ENCODE peak calls at places on chromosome 7, in five cellular contexts. J, B, Y, F and U are unnamed samples.

GRCh38 chr7:105871142-105871541 is 5.3 kb downstream of the ATXN7L1 start:
- DNase-seq in F (no peak), J (no peak), B (no peak), Y (no peak), U (no peak)

GRCh38 chr7:132425920-132426319 is 150.3 kb downstream of the PLXNA4 start:
- DNase-seq in Y (no peak), J (no peak), B (no peak), F (no peak), U (no peak)

GRCh38 chr7:115099906-115100305 is 178.0 kb downstream of the MDFIC start:
- DNase-seq in B (no peak), F (no peak), J (no peak), Y (no peak), U (no peak)

GRCh38 chr7:46494026-46494425 is 573.0 kb upstream of the IGFBP3 start:
- DNase-seq in F (no peak), B (no peak), Y (no peak), J (no peak), U (no peak)

GRCh38 chr7:55158541-55158940 is 139.7 kb downstream of the EGFR start:
- DNase-seq in Y (no peak), F (peak; percentile 60), B (no peak), J (no peak), U (no peak)

GRCh38 chr7:142799483-142799882 is 28.7 kb downstream of the PRSS2 start:
- DNase-seq in J (no peak), Y (no peak), F (no peak), B (no peak), U (no peak)

GRCh38 chr7:32091608-32092210 is 21.5 kb upstream of the PDE1C start:
- DNase-seq in Y (no peak), B (no peak), J (no peak), F (no peak), U (no peak)

GRCh38 chr7:16916111-16916639 is 34.4 kb upstream of the AGR3 start:
- DNase-seq in Y (no peak), J (no peak), F (no peak), B (no peak), U (no peak)

GRCh38 chr7:43553999-43554398 is 28.9 kb upstream of the STK17A start:
- DNase-seq in B (no peak), F (no peak), Y (no peak), J (no peak), U (peak; percentile 69)

GRCh38 chr7:107944776-107945175 is 53.8 kb downstream of the DLD start:
- DNase-seq in J (no peak), B (no peak), Y (no peak), F (no peak), U (no peak)

GRCh38 chr7:36192050-36192824 is 39.2 kb downstream of the EEPD1 start:
- DNase-seq in F (peak; percentile 86), B (no peak), Y (no peak), J (no peak), U (peak; percentile 47)

GRCh38 chr7:14414274-14414986 is 425.0 kb upstream of the ETV1 start:
- DNase-seq in B (no peak), Y (no peak), J (no peak), F (no peak), U (no peak)

GRCh38 chr7:90980545-90980944 is 283.7 kb upstream of the FZD1 start:
- DNase-seq in Y (no peak), F (no peak), B (no peak), J (no peak), U (no peak)

GRCh38 chr7:125606661-125607060 is 677.0 kb upstream of the POT1 start:
- DNase-seq in F (no peak), J (no peak), Y (no peak), B (no peak), U (no peak)

GRCh38 chr7:40432046-40432445 is 297.2 kb downstream of the SUGCT start:
- DNase-seq in Y (no peak), J (no peak), F (no peak), B (no peak), U (no peak)

GRCh38 chr7:141221007-141221612 is 147.2 kb downstream of the TMEM178B start:
- DNase-seq in Y (no peak), J (no peak), F (peak; percentile 29), B (no peak), U (no peak)

GRCh38 chr7:143447500-143447899 is 4.2 kb downstream of the TAS2R60 start:
- DNase-seq in Y (no peak), F (no peak), B (no peak), J (no peak), U (no peak)

GRCh38 chr7:96321041-96321669 is 743 bp downstream of the SLC25A13 start:
- DNase-seq in F (peak; percentile 97), B (peak; percentile 75), J (peak; percentile 90), Y (no peak), U (no peak)

GRCh38 chr7:63899691-63900393 is 98.8 kb upstream of the ZNF722 start:
- DNase-seq in B (peak; percentile 82), Y (no peak), F (no peak), J (peak; percentile 87), U (peak; percentile 92)

GRCh38 chr7:39313958-39314357 is 252.2 kb upstream of the YAE1 start:
- DNase-seq in B (no peak), J (no peak), F (no peak), Y (no peak), U (no peak)

GRCh38 chr7:159046300-159046699 is 98.4 kb downstream of the VIPR2 start:
- DNase-seq in F (no peak), Y (no peak), J (no peak), B (no peak), U (no peak)

GRCh38 chr7:131249003-131249402 is 78.7 kb upstream of the MKLN1 start:
- DNase-seq in Y (no peak), F (peak; percentile 86), B (peak; percentile 24), J (peak; percentile 63), U (no peak)

GRCh38 chr7:96224682-96225081 is 97.2 kb downstream of the SLC25A13 start:
- DNase-seq in B (no peak), Y (no peak), F (no peak), J (no peak), U (no peak)

GRCh38 chr7:44914992-44915607 is 29.8 kb upstream of the PURB start:
- DNase-seq in B (no peak), F (no peak), J (no peak), Y (no peak), U (peak; percentile 29)

GRCh38 chr7:154204046-154204445 is 151.8 kb downstream of the DPP6 start:
- DNase-seq in J (no peak), F (no peak), B (no peak), Y (no peak), U (no peak)

GRCh38 chr7:24825315-24825917 is 68.2 kb upstream of the GSDME start:
- DNase-seq in Y (no peak), J (no peak), F (no peak), B (no peak), U (no peak)

GRCh38 chr7:30463400-30464145 is 15.0 kb downstream of the NOD1 start:
- DNase-seq in B (no peak), F (no peak), J (no peak), Y (no peak), U (no peak)

GRCh38 chr7:11742496-11742895 is 89.5 kb downstream of the THSD7A start:
- DNase-seq in Y (no peak), F (no peak), J (no peak), B (no peak), U (no peak)

GRCh38 chr7:48525726-48526374 is 354.6 kb downstream of the ABCA13 start:
- DNase-seq in F (no peak), J (no peak), B (no peak), Y (no peak), U (no peak)

GRCh38 chr7:119959811-119960210 is 313.2 kb upstream of the KCND2 start:
- DNase-seq in B (no peak), Y (no peak), J (no peak), F (no peak), U (no peak)

GRCh38 chr7:94313926-94314325 is 80.8 kb upstream of the COL1A2 start:
- DNase-seq in Y (no peak), B (no peak), F (no peak), J (no peak), U (no peak)

GRCh38 chr7:157401567-157402387 is 65.0 kb downstream of the DNAJB6 start:
- DNase-seq in B (no peak), Y (no peak), F (no peak), J (no peak), U (peak; percentile 53)

GRCh38 chr7:514651-515598 is 4.7 kb downstream of the PDGFA start:
- DNase-seq in F (no peak), Y (no peak), B (no peak), J (no peak), U (peak; percentile 27)

GRCh38 chr7:1537631-1538412 is 7.3 kb downstream of the MAFK start:
- DNase-seq in J (peak; percentile 95), B (peak; percentile 88), F (peak; percentile 97), Y (no peak), U (peak; percentile 95)
- TF ChIP-seq POLR2A in J (no peak), B (no peak), F (no peak), Y (no peak), U (no peak)

DNA sequence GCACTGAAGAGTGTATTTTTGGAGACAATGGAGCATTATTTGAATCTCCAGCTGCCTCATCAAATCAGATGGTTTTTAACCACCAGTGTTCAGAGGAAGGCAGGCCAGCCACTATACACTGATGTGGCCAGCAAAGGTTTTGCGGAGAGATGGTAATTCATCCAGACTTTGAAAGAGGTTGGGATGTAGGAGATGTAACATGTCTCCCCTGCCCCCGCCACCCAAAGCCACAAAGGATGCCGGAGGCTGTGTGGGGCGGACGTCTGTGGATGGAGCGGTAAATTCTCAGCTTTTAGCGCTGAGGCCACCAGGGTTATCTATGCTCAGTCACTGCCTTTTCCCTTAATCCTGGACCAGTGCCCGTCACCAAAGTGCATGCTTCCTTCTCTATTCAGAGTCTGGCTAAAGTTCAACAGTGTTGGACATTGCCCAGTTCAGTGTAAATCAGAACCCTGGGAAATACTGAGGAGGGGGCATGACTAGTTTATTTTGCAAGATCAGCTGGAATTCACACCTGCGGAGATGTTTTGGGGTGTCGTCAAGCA is 3.7 kb upstream of the TRIP6 start:
- DNase-seq in B (no peak), F (no peak), J (peak; percentile 17), Y (no peak), U (no peak)
- TF ChIP-seq POLR2A in B (no peak), F (no peak), J (no peak), Y (no peak), U (no peak)

GRCh38 chr7:139183878-139184338 is 47.1 kb upstream of the UBN2 start:
- DNase-seq in J (no peak), Y (no peak), B (no peak), F (no peak), U (no peak)

GRCh38 chr7:139186146-139186545 is 44.9 kb upstream of the UBN2 start:
- DNase-seq in F (no peak), B (no peak), Y (no peak), J (no peak), U (no peak)

GRCh38 chr7:139192014-139192706 is 38.9 kb upstream of the UBN2 start:
- DNase-seq in Y (no peak), J (no peak), F (no peak), B (no peak), U (no peak)

DNA sequence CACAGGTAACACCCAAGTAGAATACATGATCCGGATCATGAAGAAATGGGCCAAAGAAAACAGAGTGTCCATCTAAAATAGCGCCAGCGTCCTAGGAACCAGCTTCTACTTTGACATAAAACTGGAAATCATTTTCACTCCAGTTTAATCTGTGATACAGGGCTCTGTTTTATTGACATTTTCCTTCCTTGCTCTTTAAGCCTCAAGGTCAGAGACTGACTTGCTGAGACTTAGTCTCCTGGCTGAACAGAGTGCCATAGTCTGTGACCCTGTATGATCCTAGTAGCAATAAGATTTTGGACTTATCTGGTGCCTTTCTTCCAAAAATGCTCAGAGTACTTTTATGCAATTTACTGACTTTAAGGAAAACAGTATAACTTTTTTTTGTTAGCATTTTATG is 41.7 kb upstream of the UBN2 start:
- DNase-seq in F (no peak), J (no peak), Y (no peak), B (no peak), U (no peak)
- TF ChIP-seq POLR2A in F (no peak), J (no peak), Y (no peak), B (no peak), U (no peak)

GRCh38 chr7:146788008-146788407 is 671.4 kb downstream of the CNTNAP2 start:
- DNase-seq in Y (no peak), F (no peak), B (no peak), J (no peak), U (peak; percentile 75)
- TF ChIP-seq POLR2A in Y (no peak), F (no peak), B (no peak), J (no peak), U (no peak)